ENCODE peak calls at places on chromosomes 5 and 9, in six cellular contexts. J is Daoy; Z is effector memory CD4-positive, alpha-beta T cell; B is AG10803; F is coronary artery; S is MCF 10A. X is an unnamed sample.

GRCh38 chr9:121975801-121976277 is 117.3 kb downstream of the TTLL11 start:
- DNase-seq in J (no peak), Z (no peak), B (peak; percentile 71), F (no peak), S (no peak), X (peak; percentile 96)

GRCh38 chr5:3852154-3852930 is 256.7 kb downstream of the IRX1 start:
- DNase-seq in J (peak; percentile 41), Z (no peak), B (no peak), F (no peak), S (no peak), X (no peak)

GRCh38 chr5:10578869-10579268 is 15.0 kb downstream of the ANKRD33B start:
- DNase-seq in J (no peak), Z (no peak), B (no peak), F (peak; percentile 47), S (no peak), X (no peak)

GRCh38 chr5:87170799-87171198 is 96.9 kb upstream of the RASA1 start:
- DNase-seq in J (no peak), Z (no peak), B (peak; percentile 22), F (no peak), S (no peak), X (no peak)

GRCh38 chr5:137566118-137566541 is 67.0 kb upstream of the SPOCK1 start:
- DNase-seq in J (peak; percentile 72), Z (no peak), B (peak; percentile 45), F (no peak), S (peak; percentile 22), X (no peak)

GRCh38 chr5:150065346-150065745 is 21.0 kb downstream of the CSF1R start:
- DNase-seq in J (peak; percentile 70), Z (no peak), B (peak; percentile 44), F (no peak), S (no peak), X (no peak)

GRCh38 chr5:109411627-109412026 is 1.9 kb upstream of the PJA2 start:
- DNase-seq in J (peak; percentile 69), Z (no peak), B (peak; percentile 90), F (no peak), S (peak; percentile 83), X (peak; percentile 53)

GRCh38 chr9:135145312-135145711 is 57.8 kb downstream of the OLFM1 start:
- DNase-seq in J (peak; percentile 66), Z (no peak), B (no peak), F (no peak), S (no peak), X (no peak)

GRCh38 chr5:14218480-14218879 is 75.3 kb downstream of the TRIO start:
- DNase-seq in J (no peak), Z (no peak), B (no peak), F (no peak), S (no peak), X (no peak)

GRCh38 chr9:7780261-7780988 is 19.2 kb downstream of the DMAC1 start:
- DNase-seq in J (no peak), Z (no peak), B (peak; percentile 72), F (no peak), S (no peak), X (no peak)

GRCh38 chr5:144427871-144428270 is 257.2 kb downstream of the KCTD16 start:
- DNase-seq in J (no peak), Z (no peak), B (no peak), F (no peak), S (no peak), X (no peak)

GRCh38 chr9:137025120-137025966 is 2.7 kb downstream of the ABCA2 start:
- DNase-seq in J (no peak), Z (no peak), B (no peak), F (no peak), S (no peak), X (peak; percentile 97)

GRCh38 chr9:134757206-134757975 is 115.8 kb downstream of the COL5A1 start:
- DNase-seq in J (no peak), Z (no peak), B (no peak), F (no peak), S (no peak), X (no peak)

GRCh38 chr9:4985376-4986266 is 549 bp downstream of the JAK2 start:
- DNase-seq in J (peak; percentile 77), Z (peak; percentile 6), B (peak; percentile 36), F (no peak), S (peak; percentile 64), X (peak; percentile 56)

GRCh38 chr5:5126444-5126843 is 13.7 kb upstream of the ADAMTS16 start:
- DNase-seq in J (peak; percentile 93), Z (no peak), B (peak; percentile 45), F (no peak), S (peak; percentile 95), X (no peak)

GRCh38 chr9:122128432-122129343 is 30.9 kb downstream of the NDUFA8 start:
- DNase-seq in J (no peak), Z (no peak), B (no peak), F (no peak), S (no peak), X (no peak)

GRCh38 chr9:92774274-92774673 is 9.6 kb upstream of the BICD2 start:
- DNase-seq in J (peak; percentile 86), Z (no peak), B (peak; percentile 98), F (no peak), S (peak; percentile 73), X (no peak)

GRCh38 chr5:159132429-159133040 is 32.8 kb upstream of the EBF1 start:
- DNase-seq in J (no peak), Z (no peak), B (no peak), F (no peak), S (no peak), X (no peak)

GRCh38 chr5:66981705-66982387 is 214.8 kb downstream of the CD180 start:
- DNase-seq in J (no peak), Z (no peak), B (no peak), F (no peak), S (no peak), X (no peak)

X was measured in DMS53.